ENCODE peak calls at places on chromosomes 16 and 17, in five cellular contexts. I is ovary, V is neural progenitor cell, Q is breast epithelium, A is sigmoid colon. C is an unnamed sample. For H3K27me3, the result is how much of the 10 kb centered on the place peaks cover.

GRCh38 chr16:69772560-69773254 is 10.6 kb downstream of the WWP2 start:
- DNase-seq in I (no peak), V (peak), Q (no peak), A (no peak), C (peak)

GRCh38 chr17:80673152-80673920 is 128.7 kb downstream of the RPTOR start:
- DNase-seq in I (no peak), V (no peak), Q (no peak), A (no peak), C (peak)

GRCh38 chr16:52837251-52837650 is 215.4 kb downstream of the CHD9NB start:
- DNase-seq in I (no peak), V (no peak), Q (no peak), A (no peak), C (no peak)

GRCh38 chr17:65025288-65025687 is 31.3 kb downstream of the GNA13 start:
- DNase-seq in I (no peak), V (no peak), Q (no peak), A (no peak), C (no peak)

GRCh38 chr16:82329504-82330192 is 159.6 kb upstream of the MPHOSPH6 start:
- DNase-seq in I (no peak), V (peak), Q (peak), A (no peak), C (no peak)

GRCh38 chr16:89600427-89600826 is 13.0 kb upstream of the DPEP1 start:
- DNase-seq in I (no peak), V (no peak), Q (no peak), A (no peak), C (no peak)

GRCh38 chr16:89506791-89507191 is 1.4 kb upstream of the SPG7 start:
- DNase-seq in I (peak), V (no peak), Q (no peak), A (no peak), C (no peak)

GRCh38 chr17:40550608-40551007 is 14.7 kb downstream of the CCR7 start:
- DNase-seq in I (peak), V (no peak), Q (peak), A (peak), C (no peak)

GRCh38 chr16:89013111-89013510 is 36.1 kb upstream of the CBFA2T3 start:
- DNase-seq in I (no peak), V (no peak), Q (no peak), A (peak), C (no peak)

GRCh38 chr16:5560084-5560483 is 462.5 kb upstream of the EEF2KMT start:
- DNase-seq in I (no peak), V (no peak), Q (no peak), A (no peak), C (peak)

GRCh38 chr17:73820686-73821448 is 176.6 kb upstream of the SDK2 start:
- DNase-seq in I (no peak), V (peak), Q (no peak), A (peak), C (peak)

GRCh38 chr17:20852541-20853370 is 190.1 kb downstream of the USP22 start:
- DNase-seq in I (peak), V (peak), Q (no peak), A (peak), C (peak)

GRCh38 chr17:48597492-48597774 is 3.9 kb upstream of the HOXB5 start:
- DNase-seq in I (no peak), V (no peak), Q (no peak), A (no peak), C (no peak)

GRCh38 chr17:70031341-70031740 is 43.7 kb upstream of the KCNJ16 start:
- DNase-seq in I (no peak), V (no peak), Q (no peak), A (no peak), C (no peak)

GRCh38 chr17:69236946-69237345 is 8.3 kb upstream of the ABCA10 start:
- DNase-seq in I (no peak), V (no peak), Q (no peak), A (no peak), C (no peak)

DNA sequence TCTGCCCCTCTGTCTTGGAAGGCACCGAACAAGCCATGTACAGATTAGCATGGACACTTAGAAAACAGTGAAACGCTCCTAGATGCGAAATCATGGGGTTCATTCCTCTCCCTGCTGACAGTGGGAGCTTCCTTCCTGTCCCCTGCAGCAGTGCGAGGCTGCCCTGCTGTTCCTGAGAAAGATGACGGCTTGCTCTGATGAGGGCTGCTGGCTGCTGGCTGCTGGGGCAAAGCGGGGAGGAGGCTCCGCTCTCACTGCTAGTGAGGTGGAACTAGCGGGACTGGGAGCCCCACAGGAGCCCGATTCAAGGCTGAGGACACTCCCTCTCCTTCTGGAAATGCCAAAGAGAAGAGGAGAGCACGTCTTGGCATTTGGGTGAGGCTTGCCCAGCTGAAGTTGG is 25.9 kb upstream of the CACNG4 start:
- DNase-seq in I (no peak), V (no peak), Q (no peak), A (no peak), C (no peak)
- H3K27me3 ChIP-seq in I (under half), V (under half), Q (under half), A (under half), C (under half)

DNA sequence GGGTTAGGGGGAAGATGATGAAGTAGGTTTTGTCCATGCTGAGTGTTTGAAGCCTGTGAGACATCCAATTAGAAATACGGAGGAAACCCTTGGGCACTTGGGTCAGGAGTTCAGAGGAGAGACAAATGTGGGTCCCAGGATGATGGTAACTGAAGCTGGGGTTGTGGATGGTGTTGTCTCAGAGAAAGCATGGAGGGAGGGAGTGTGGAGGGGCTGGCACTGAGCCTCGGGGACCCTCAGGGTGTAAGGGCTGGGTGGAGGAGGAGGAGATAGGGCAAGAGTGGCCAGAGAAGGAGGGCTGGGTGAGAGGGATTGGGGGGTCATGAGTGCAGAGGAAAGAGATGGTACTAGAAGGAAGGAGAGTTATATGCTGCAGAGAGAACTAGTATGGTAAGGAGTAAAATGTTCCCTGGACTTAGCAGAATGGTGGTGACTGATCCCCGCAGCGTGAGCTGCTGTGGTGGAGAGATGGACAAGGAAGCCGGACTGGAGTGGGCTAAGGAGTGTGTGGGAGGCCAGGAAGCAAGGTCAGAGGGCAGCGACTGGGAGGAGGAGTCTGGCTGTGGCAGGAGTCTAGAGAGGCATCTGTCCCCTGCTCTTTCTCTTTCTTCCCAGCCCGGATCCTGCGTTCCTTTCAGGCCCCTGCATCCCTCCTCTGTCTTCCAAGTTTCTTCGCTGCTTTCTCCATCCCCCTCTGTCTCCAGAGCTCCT is 3.8 kb upstream of the COL1A1 start:
- DNase-seq in I (peak), V (no peak), Q (no peak), A (peak), C (no peak)
- H3K27me3 ChIP-seq in I (under half), V (under half), Q (under half), A (under half), C (under half)

GRCh38 chr17:79101111-79101673 is 26.6 kb downstream of the ENGASE start:
- DNase-seq in I (no peak), V (no peak), Q (no peak), A (no peak), C (no peak)
- H3K27me3 ChIP-seq in I (under half), V (under half), Q (under half), A (under half), C (under half)

GRCh38 chr17:44309472-44309871 is 1.1 kb downstream of the RUNDC3A start:
- DNase-seq in I (no peak), V (no peak), Q (no peak), A (no peak), C (peak)

GRCh38 chr17:44310612-44311376 is 2.4 kb downstream of the RUNDC3A start:
- DNase-seq in I (no peak), V (no peak), Q (no peak), A (no peak), C (no peak)

GRCh38 chr17:44312396-44313104 is 4.1 kb downstream of the RUNDC3A start:
- DNase-seq in I (no peak), V (no peak), Q (no peak), A (no peak), C (no peak)

GRCh38 chr17:44310188-44310587 is 1.8 kb downstream of the RUNDC3A start:
- DNase-seq in I (no peak), V (no peak), Q (no peak), A (no peak), C (no peak)

GRCh38 chr17:44311562-44312181 is 3.3 kb downstream of the RUNDC3A start:
- DNase-seq in I (no peak), V (no peak), Q (no peak), A (no peak), C (no peak)
- H3K27me3 ChIP-seq in I (under half), V (half or more), Q (under half), A (under half), C (under half)

DNA sequence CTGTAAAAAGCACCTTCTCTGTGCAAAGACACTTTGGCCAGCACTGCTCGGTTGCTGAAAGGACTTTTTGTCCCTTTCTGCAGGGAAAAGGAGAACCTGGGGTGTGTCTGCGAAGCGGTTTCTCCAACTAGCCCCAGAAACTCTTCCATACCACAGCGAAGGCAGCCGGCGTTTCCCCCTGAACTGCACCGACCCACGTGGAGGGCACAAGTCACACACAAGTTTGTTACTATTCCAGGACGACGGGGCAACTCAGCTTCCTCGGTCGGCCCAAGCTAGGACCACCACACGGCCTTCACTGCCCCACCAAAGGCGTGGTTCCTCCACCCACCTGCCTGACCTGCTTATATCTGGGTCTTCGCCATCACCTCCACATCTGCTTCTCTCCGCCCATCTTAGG is 1.9 kb downstream of the RTN4RL1 start:
- DNase-seq in I (no peak), V (no peak), Q (no peak), A (no peak), C (no peak)
- H3K27me3 ChIP-seq in I (under half), V (half or more), Q (under half), A (under half), C (under half)